ENCODE peak calls at places on chromosome 15, in eight cellular contexts. One of them, this sample, is unnamed.

GRCh38 chr15:86650084-86650483 is 570.4 kb downstream of the AGBL1 start:
- DNase-seq in heart right ventricle: no peak
- DNase-seq in cardiac muscle cell: no peak
- DNase-seq in ELR: peak; percentile 1
- DNase-seq in HTR-8/SVneo: no peak
- DNase-seq in H9: no peak
- DNase-seq in transverse colon: no peak
- DNase-seq in neuronal stem cell: no peak
- DNase-seq in this sample: no peak

GRCh38 chr15:66252411-66253295 is 897 bp downstream of the MEGF11 start:
- DNase-seq in transverse colon: peak; percentile 46
- DNase-seq in cardiac muscle cell: peak; percentile 50
- DNase-seq in H9: peak; percentile 58
- DNase-seq in heart right ventricle: peak; percentile 53
- DNase-seq in neuronal stem cell: peak; percentile 63
- DNase-seq in ELR: peak; percentile 63
- DNase-seq in HTR-8/SVneo: peak; percentile 75
- DNase-seq in this sample: peak; percentile 75

GRCh38 chr15:69904296-69904560 is 193.5 kb downstream of the TLE3 start:
- DNase-seq in heart right ventricle: no peak
- DNase-seq in HTR-8/SVneo: peak; percentile 38
- DNase-seq in ELR: no peak
- DNase-seq in neuronal stem cell: no peak
- DNase-seq in transverse colon: no peak
- DNase-seq in cardiac muscle cell: no peak
- DNase-seq in H9: no peak
- DNase-seq in this sample: no peak

GRCh38 chr15:63938486-63939061 is 104.8 kb upstream of the HERC1 start:
- DNase-seq in neuronal stem cell: no peak
- DNase-seq in ELR: no peak
- DNase-seq in transverse colon: no peak
- DNase-seq in H9: peak; percentile 13
- DNase-seq in cardiac muscle cell: peak; percentile 20
- DNase-seq in HTR-8/SVneo: no peak
- DNase-seq in heart right ventricle: no peak
- DNase-seq in this sample: no peak

GRCh38 chr15:100763764-100764750 is 115.6 kb upstream of the ALDH1A3 start:
- DNase-seq in cardiac muscle cell: peak; percentile 43
- DNase-seq in H9: no peak
- DNase-seq in transverse colon: no peak
- DNase-seq in neuronal stem cell: no peak
- DNase-seq in heart right ventricle: no peak
- DNase-seq in HTR-8/SVneo: no peak
- DNase-seq in ELR: no peak
- DNase-seq in this sample: no peak

GRCh38 chr15:23647001-23647295 is 719 bp downstream of the MAGEL2 start:
- DNase-seq in neuronal stem cell: no peak
- DNase-seq in heart right ventricle: no peak
- DNase-seq in H9: no peak
- DNase-seq in cardiac muscle cell: no peak
- DNase-seq in transverse colon: no peak
- DNase-seq in HTR-8/SVneo: no peak
- DNase-seq in ELR: no peak
- DNase-seq in this sample: no peak

GRCh38 chr15:78046796-78047341 is 30.6 kb downstream of the TBC1D2B start:
- DNase-seq in HTR-8/SVneo: no peak
- DNase-seq in neuronal stem cell: no peak
- DNase-seq in transverse colon: peak; percentile 42
- DNase-seq in H9: no peak
- DNase-seq in ELR: no peak
- DNase-seq in heart right ventricle: no peak
- DNase-seq in cardiac muscle cell: no peak
- DNase-seq in this sample: no peak

GRCh38 chr15:60795471-60795870 is 316.5 kb upstream of the ICE2 start:
- DNase-seq in HTR-8/SVneo: no peak
- DNase-seq in ELR: no peak
- DNase-seq in cardiac muscle cell: no peak
- DNase-seq in transverse colon: no peak
- DNase-seq in heart right ventricle: no peak
- DNase-seq in H9: no peak
- DNase-seq in neuronal stem cell: no peak
- DNase-seq in this sample: no peak

GRCh38 chr15:81001180-81002003 is 669 bp downstream of the TLNRD1 start:
- DNase-seq in heart right ventricle: peak; percentile 70
- DNase-seq in neuronal stem cell: peak; percentile 31
- DNase-seq in cardiac muscle cell: peak; percentile 47
- DNase-seq in H9: peak; percentile 48
- DNase-seq in transverse colon: peak; percentile 73
- DNase-seq in ELR: peak; percentile 68
- DNase-seq in HTR-8/SVneo: peak; percentile 24
- DNase-seq in this sample: peak; percentile 37

GRCh38 chr15:71807125-71807629 is 3.2 kb upstream of the NR2E3 start:
- DNase-seq in heart right ventricle: no peak
- DNase-seq in HTR-8/SVneo: no peak
- DNase-seq in H9: peak; percentile 65
- DNase-seq in transverse colon: no peak
- DNase-seq in neuronal stem cell: peak; percentile 57
- DNase-seq in cardiac muscle cell: no peak
- DNase-seq in ELR: no peak
- DNase-seq in this sample: no peak

GRCh38 chr15:61908241-61908640 is 152.0 kb downstream of the VPS13C start:
- DNase-seq in HTR-8/SVneo: no peak
- DNase-seq in H9: no peak
- DNase-seq in heart right ventricle: no peak
- DNase-seq in cardiac muscle cell: no peak
- DNase-seq in neuronal stem cell: no peak
- DNase-seq in transverse colon: no peak
- DNase-seq in ELR: no peak
- DNase-seq in this sample: no peak

GRCh38 chr15:60583194-60583593 is 104.3 kb upstream of the ICE2 start:
- DNase-seq in HTR-8/SVneo: no peak
- DNase-seq in transverse colon: no peak
- DNase-seq in heart right ventricle: no peak
- DNase-seq in ELR: no peak
- DNase-seq in neuronal stem cell: no peak
- DNase-seq in H9: no peak
- DNase-seq in cardiac muscle cell: no peak
- DNase-seq in this sample: no peak

GRCh38 chr15:74453925-74454763 is 6.8 kb downstream of the UBL7 start:
- DNase-seq in neuronal stem cell: no peak
- DNase-seq in ELR: peak; percentile 28
- DNase-seq in cardiac muscle cell: no peak
- DNase-seq in H9: no peak
- DNase-seq in heart right ventricle: no peak
- DNase-seq in HTR-8/SVneo: no peak
- DNase-seq in transverse colon: no peak
- DNase-seq in this sample: no peak

GRCh38 chr15:76401285-76401684 is 64.7 kb downstream of the ISL2 start:
- DNase-seq in heart right ventricle: no peak
- DNase-seq in H9: no peak
- DNase-seq in ELR: no peak
- DNase-seq in neuronal stem cell: no peak
- DNase-seq in HTR-8/SVneo: peak; percentile 41
- DNase-seq in cardiac muscle cell: peak; percentile 4
- DNase-seq in transverse colon: no peak
- DNase-seq in this sample: no peak

GRCh38 chr15:96042734-96043224 is 287.7 kb upstream of the NR2F2 start:
- DNase-seq in HTR-8/SVneo: no peak
- DNase-seq in H9: no peak
- DNase-seq in transverse colon: no peak
- DNase-seq in neuronal stem cell: no peak
- DNase-seq in cardiac muscle cell: peak; percentile 34
- DNase-seq in ELR: no peak
- DNase-seq in heart right ventricle: no peak
- DNase-seq in this sample: no peak

GRCh38 chr15:66795851-66796250 is 93.8 kb downstream of the SMAD6 start:
- DNase-seq in HTR-8/SVneo: no peak
- DNase-seq in ELR: no peak
- DNase-seq in heart right ventricle: no peak
- DNase-seq in neuronal stem cell: no peak
- DNase-seq in transverse colon: no peak
- DNase-seq in H9: no peak
- DNase-seq in cardiac muscle cell: no peak
- DNase-seq in this sample: peak; percentile 64

GRCh38 chr15:47983533-47983932 is 137.3 kb upstream of the SLC24A5 start:
- DNase-seq in neuronal stem cell: no peak
- DNase-seq in H9: no peak
- DNase-seq in cardiac muscle cell: no peak
- DNase-seq in ELR: peak; percentile 10
- DNase-seq in transverse colon: no peak
- DNase-seq in HTR-8/SVneo: no peak
- DNase-seq in heart right ventricle: no peak
- DNase-seq in this sample: no peak

GRCh38 chr15:25643120-25643519 is 204.3 kb upstream of the UBE3A start:
- DNase-seq in cardiac muscle cell: no peak
- DNase-seq in heart right ventricle: no peak
- DNase-seq in ELR: no peak
- DNase-seq in HTR-8/SVneo: no peak
- DNase-seq in transverse colon: no peak
- DNase-seq in H9: peak; percentile 70
- DNase-seq in neuronal stem cell: no peak
- DNase-seq in this sample: no peak

GRCh38 chr15:74616996-74617395 is 1.4 kb downstream of the CLK3 start:
- DNase-seq in H9: no peak
- DNase-seq in neuronal stem cell: no peak
- DNase-seq in heart right ventricle: no peak
- DNase-seq in HTR-8/SVneo: no peak
- DNase-seq in ELR: no peak
- DNase-seq in transverse colon: no peak
- DNase-seq in cardiac muscle cell: no peak
- DNase-seq in this sample: no peak

GRCh38 chr15:78640840-78641733 is at the start of gene CHRNB4:
- DNase-seq in neuronal stem cell: peak; percentile 73
- DNase-seq in transverse colon: peak; percentile 42
- DNase-seq in heart right ventricle: no peak
- DNase-seq in cardiac muscle cell: peak; percentile 41
- DNase-seq in ELR: no peak
- DNase-seq in HTR-8/SVneo: peak; percentile 49
- DNase-seq in H9: peak; percentile 90
- DNase-seq in this sample: no peak

GRCh38 chr15:68631621-68632051 is 52.8 kb downstream of the CORO2B start:
- DNase-seq in transverse colon: no peak
- DNase-seq in neuronal stem cell: no peak
- DNase-seq in cardiac muscle cell: no peak
- DNase-seq in heart right ventricle: no peak
- DNase-seq in ELR: no peak
- DNase-seq in H9: peak; percentile 82
- DNase-seq in HTR-8/SVneo: no peak
- DNase-seq in this sample: no peak

GRCh38 chr15:70024521-70024920 is 73.2 kb downstream of the TLE3 start:
- DNase-seq in ELR: no peak
- DNase-seq in neuronal stem cell: no peak
- DNase-seq in HTR-8/SVneo: no peak
- DNase-seq in heart right ventricle: no peak
- DNase-seq in H9: no peak
- DNase-seq in cardiac muscle cell: no peak
- DNase-seq in transverse colon: no peak
- DNase-seq in this sample: no peak

GRCh38 chr15:70833897-70834765 is 19.8 kb downstream of the LARP6 start:
- DNase-seq in ELR: peak; percentile 83
- DNase-seq in heart right ventricle: no peak
- DNase-seq in transverse colon: no peak
- DNase-seq in H9: peak; percentile 59
- DNase-seq in cardiac muscle cell: peak; percentile 74
- DNase-seq in HTR-8/SVneo: peak; percentile 90
- DNase-seq in neuronal stem cell: no peak
- DNase-seq in this sample: no peak

GRCh38 chr15:80536231-80536630 is 132.0 kb downstream of the ARNT2 start:
- DNase-seq in heart right ventricle: no peak
- DNase-seq in transverse colon: no peak
- DNase-seq in ELR: no peak
- DNase-seq in cardiac muscle cell: no peak
- DNase-seq in neuronal stem cell: no peak
- DNase-seq in H9: no peak
- DNase-seq in HTR-8/SVneo: no peak
- DNase-seq in this sample: no peak

GRCh38 chr15:74240002-74240568 is 4.0 kb downstream of the CCDC33 start:
- DNase-seq in H9: peak; percentile 77
- DNase-seq in HTR-8/SVneo: peak; percentile 87
- DNase-seq in ELR: peak; percentile 69
- DNase-seq in cardiac muscle cell: peak; percentile 87
- DNase-seq in neuronal stem cell: no peak
- DNase-seq in transverse colon: peak; percentile 88
- DNase-seq in heart right ventricle: peak; percentile 88
- DNase-seq in this sample: no peak

GRCh38 chr15:25587616-25588340 is 149.0 kb upstream of the UBE3A start:
- DNase-seq in heart right ventricle: no peak
- DNase-seq in HTR-8/SVneo: no peak
- DNase-seq in neuronal stem cell: no peak
- DNase-seq in ELR: no peak
- DNase-seq in cardiac muscle cell: no peak
- DNase-seq in transverse colon: no peak
- DNase-seq in H9: no peak
- DNase-seq in this sample: no peak

GRCh38 chr15:69468241-69469121 is 15.9 kb downstream of the RPLP1 start:
- DNase-seq in HTR-8/SVneo: no peak
- DNase-seq in cardiac muscle cell: peak; percentile 44
- DNase-seq in ELR: peak; percentile 77
- DNase-seq in transverse colon: peak; percentile 61
- DNase-seq in H9: no peak
- DNase-seq in neuronal stem cell: no peak
- DNase-seq in heart right ventricle: no peak
- DNase-seq in this sample: peak; percentile 47

GRCh38 chr15:33149919-33150318 is 44.6 kb downstream of the FMN1 start:
- DNase-seq in transverse colon: no peak
- DNase-seq in ELR: peak; percentile 33
- DNase-seq in heart right ventricle: no peak
- DNase-seq in neuronal stem cell: no peak
- DNase-seq in cardiac muscle cell: no peak
- DNase-seq in H9: no peak
- DNase-seq in HTR-8/SVneo: no peak
- DNase-seq in this sample: no peak

GRCh38 chr15:37888356-37888755 is 46.1 kb upstream of the TMCO5A start:
- DNase-seq in H9: no peak
- DNase-seq in HTR-8/SVneo: no peak
- DNase-seq in cardiac muscle cell: no peak
- DNase-seq in heart right ventricle: no peak
- DNase-seq in neuronal stem cell: no peak
- DNase-seq in ELR: no peak
- DNase-seq in transverse colon: no peak
- DNase-seq in this sample: no peak

GRCh38 chr15:71970435-71970834 is 147.5 kb downstream of the MYO9A start:
- DNase-seq in cardiac muscle cell: no peak
- DNase-seq in H9: no peak
- DNase-seq in ELR: no peak
- DNase-seq in neuronal stem cell: no peak
- DNase-seq in transverse colon: no peak
- DNase-seq in heart right ventricle: no peak
- DNase-seq in HTR-8/SVneo: no peak
- DNase-seq in this sample: no peak

GRCh38 chr15:95451891-95452290 is 878.6 kb upstream of the NR2F2 start:
- DNase-seq in transverse colon: no peak
- DNase-seq in cardiac muscle cell: no peak
- DNase-seq in heart right ventricle: no peak
- DNase-seq in ELR: no peak
- DNase-seq in H9: no peak
- DNase-seq in neuronal stem cell: no peak
- DNase-seq in HTR-8/SVneo: no peak
- DNase-seq in this sample: no peak

GRCh38 chr15:66789029-66790025 is 87.3 kb downstream of the SMAD6 start:
- DNase-seq in heart right ventricle: no peak
- DNase-seq in neuronal stem cell: no peak
- DNase-seq in HTR-8/SVneo: peak; percentile 54
- DNase-seq in ELR: peak; percentile 66
- DNase-seq in H9: peak; percentile 76
- DNase-seq in cardiac muscle cell: peak; percentile 84
- DNase-seq in transverse colon: peak; percentile 38
- DNase-seq in this sample: no peak

GRCh38 chr15:70810916-70811578 is 42.9 kb downstream of the LARP6 start:
- DNase-seq in HTR-8/SVneo: no peak
- DNase-seq in ELR: no peak
- DNase-seq in heart right ventricle: no peak
- DNase-seq in transverse colon: no peak
- DNase-seq in H9: no peak
- DNase-seq in neuronal stem cell: no peak
- DNase-seq in cardiac muscle cell: no peak
- DNase-seq in this sample: no peak

This sample was measured in Caco-2.